ENCODE peak calls at places on chromosomes 12 and 14, in ten cellular contexts. V is breast epithelium, D is tibial nerve, F is A549, X is adrenal gland, T is mammary epithelial cell, R is right cardiac atrium, N is left lung, K is IMR-90, M is stomach. E is an unnamed sample. For H3K4me1, the result is how much of the 10 kb centered on the place peaks cover.

GRCh38 chr12:122422769-122423257 is 344 bp upstream of the CLIP1 start:
- DNase-seq in V (no peak), D (no peak), F (peak), X (peak), T (peak), R (peak), N (no peak), K (peak), M (no peak), E (peak)

GRCh38 chr12:28313631-28314030 is 123.4 kb downstream of the CCDC91 start:
- DNase-seq in V (no peak), D (no peak), F (no peak), X (no peak), T (peak), R (no peak), N (no peak), K (peak), M (no peak), E (no peak)

GRCh38 chr12:49364989-49365388 is 2.3 kb upstream of the SPATS2 start:
- DNase-seq in V (no peak), D (peak), F (no peak), X (no peak), T (peak), R (no peak), N (no peak), K (peak), M (no peak), E (no peak)

GRCh38 chr12:62533087-62533754 is 66.6 kb downstream of the MON2 start:
- DNase-seq in V (no peak), D (no peak), F (no peak), X (no peak), T (no peak), R (no peak), N (no peak), K (no peak), M (no peak), E (no peak)

GRCh38 chr12:12704593-12705230 is 8.7 kb upstream of the GPR19 start:
- DNase-seq in V (peak), D (peak), F (peak), X (peak), T (peak), R (peak), N (no peak), K (peak), M (peak), E (no peak)

GRCh38 chr12:2268478-2269286 is 215.9 kb downstream of the CACNA1C start:
- DNase-seq in V (no peak), D (no peak), F (no peak), X (no peak), T (peak), R (no peak), N (no peak), K (peak), M (no peak), E (no peak)

GRCh38 chr12:105820407-105821140 is 318.2 kb downstream of the NUAK1 start:
- DNase-seq in V (peak), D (peak), F (no peak), X (peak), T (peak), R (peak), N (no peak), K (peak), M (no peak), E (no peak)

GRCh38 chr12:74365178-74365964 is 172.3 kb upstream of the ATXN7L3B start:
- DNase-seq in V (no peak), D (no peak), F (peak), X (no peak), T (peak), R (no peak), N (no peak), K (peak), M (no peak), E (no peak)

GRCh38 chr12:54384591-54385041 is at the start of gene ZNF385A:
- DNase-seq in V (no peak), D (no peak), F (no peak), X (no peak), T (no peak), R (peak), N (no peak), K (no peak), M (no peak), E (peak)

GRCh38 chr12:95277139-95277538 is 59.5 kb downstream of the VEZT start:
- DNase-seq in V (no peak), D (no peak), F (no peak), X (no peak), T (peak), R (no peak), N (no peak), K (peak), M (no peak), E (no peak)

GRCh38 chr12:124625867-124626675 is 58.7 kb upstream of the NCOR2 start:
- DNase-seq in V (peak), D (peak), F (peak), X (peak), T (peak), R (peak), N (peak), K (peak), M (peak), E (peak)

GRCh38 chr12:4118601-4119156 is 154.9 kb upstream of the CCND2 start:
- DNase-seq in V (no peak), D (no peak), F (no peak), X (no peak), T (no peak), R (no peak), N (no peak), K (no peak), M (no peak), E (no peak)

GRCh38 chr12:98188649-98189048 is 326.7 kb upstream of the TMPO start:
- DNase-seq in V (no peak), D (no peak), F (no peak), X (no peak), T (no peak), R (no peak), N (no peak), K (no peak), M (no peak), E (no peak)

GRCh38 chr14:95162641-95163040 is 5.3 kb upstream of the DICER1 start:
- DNase-seq in V (no peak), D (no peak), F (no peak), X (no peak), T (no peak), R (no peak), N (no peak), K (no peak), M (no peak), E (no peak)

GRCh38 chr14:40346275-40346674 is 914.0 kb upstream of the FBXO33 start:
- DNase-seq in V (no peak), D (no peak), F (no peak), X (no peak), T (no peak), R (no peak), N (no peak), K (no peak), M (no peak), E (no peak)

GRCh38 chr12:3149505-3150307 is 72.5 kb downstream of the TSPAN9 start:
- DNase-seq in V (no peak), D (no peak), F (no peak), X (no peak), T (no peak), R (no peak), N (no peak), K (no peak), M (no peak), E (no peak)

GRCh38 chr14:47332939-47333338 is 342.5 kb downstream of the MDGA2 start:
- DNase-seq in V (no peak), D (no peak), F (no peak), X (no peak), T (no peak), R (no peak), N (no peak), K (no peak), M (no peak), E (no peak)

GRCh38 chr14:103239751-103240150 is 94.3 kb upstream of the EIF5 start:
- DNase-seq in V (no peak), D (no peak), F (no peak), X (no peak), T (no peak), R (no peak), N (no peak), K (no peak), M (no peak), E (no peak)

GRCh38 chr12:53733051-53733812 is 6.0 kb upstream of the CALCOCO1 start:
- DNase-seq in V (no peak), D (no peak), F (no peak), X (no peak), T (peak), R (no peak), N (no peak), K (peak), M (no peak), E (no peak)

GRCh38 chr12:77131977-77132490 is 66.7 kb upstream of the E2F7 start:
- DNase-seq in V (no peak), D (no peak), F (no peak), X (no peak), T (no peak), R (no peak), N (no peak), K (no peak), M (no peak), E (no peak)

GRCh38 chr14:71070169-71070568 is 162.9 kb downstream of the PCNX1 start:
- DNase-seq in V (no peak), D (no peak), F (peak), X (no peak), T (peak), R (no peak), N (no peak), K (peak), M (no peak), E (no peak)

GRCh38 chr12:66269757-66270383 is 32.4 kb upstream of the HELB start:
- DNase-seq in V (no peak), D (peak), F (peak), X (no peak), T (peak), R (peak), N (no peak), K (peak), M (no peak), E (no peak)

GRCh38 chr14:100645200-100645985 is 58.2 kb upstream of the BEGAIN start:
- DNase-seq in V (peak), D (peak), F (peak), X (peak), T (peak), R (peak), N (no peak), K (peak), M (peak), E (peak)

GRCh38 chr12:1630827-1631591 is 2.0 kb downstream of the WNT5B start:
- DNase-seq in V (no peak), D (peak), F (no peak), X (no peak), T (no peak), R (peak), N (no peak), K (peak), M (no peak), E (no peak)

GRCh38 chr12:32211769-32212156 is 105.1 kb downstream of the BICD1 start:
- DNase-seq in V (no peak), D (no peak), F (no peak), X (no peak), T (no peak), R (no peak), N (no peak), K (no peak), M (no peak), E (no peak)

GRCh38 chr14:102659797-102660196 is 67.3 kb downstream of the RCOR1 start:
- DNase-seq in V (no peak), D (no peak), F (peak), X (no peak), T (peak), R (no peak), N (no peak), K (peak), M (no peak), E (no peak)

GRCh38 chr12:71810905-71811304 is 28.7 kb upstream of the TBC1D15 start:
- DNase-seq in V (no peak), D (no peak), F (no peak), X (no peak), T (peak), R (no peak), N (no peak), K (no peak), M (no peak), E (no peak)

GRCh38 chr12:51890135-51890464 is 2.2 kb downstream of the ANKRD33 start:
- DNase-seq in V (no peak), D (no peak), F (no peak), X (no peak), T (no peak), R (peak), N (peak), K (no peak), M (no peak), E (no peak)

GRCh38 chr12:109092484-109093021 is 719 bp downstream of the ALKBH2 start:
- DNase-seq in V (no peak), D (no peak), F (no peak), X (no peak), T (peak), R (no peak), N (no peak), K (no peak), M (no peak), E (no peak)

GRCh38 chr12:110680032-110680431 is 8.9 kb downstream of the HVCN1 start:
- DNase-seq in V (no peak), D (no peak), F (no peak), X (no peak), T (peak), R (no peak), N (no peak), K (no peak), M (no peak), E (no peak)

GRCh38 chr14:56216631-56217379 is 98.6 kb downstream of the PELI2 start:
- DNase-seq in V (peak), D (peak), F (no peak), X (peak), T (no peak), R (peak), N (no peak), K (peak), M (peak), E (peak)
- H3K4me1 ChIP-seq in V (under half), D (under half), F (under half), X (under half), T (under half), R (under half), N (under half), K (under half), M (under half), E (under half)

GRCh38 chr12:6118891-6119568 is 5.4 kb downstream of the VWF start:
- DNase-seq in V (no peak), D (no peak), F (no peak), X (no peak), T (no peak), R (no peak), N (no peak), K (no peak), M (no peak), E (peak)
- H3K4me3 ChIP-seq in V (no peak), D (no peak), F (no peak), X (no peak), T (no peak), R (peak), N (no peak), K (no peak), M (no peak), E (no peak)

GRCh38 chr14:61648377-61648776 is 46.9 kb upstream of the HIF1A start:
- DNase-seq in V (no peak), D (no peak), F (no peak), X (no peak), T (no peak), R (no peak), N (no peak), K (no peak), M (no peak), E (no peak)

GRCh38 chr14:61645247-61645646 is 50.1 kb upstream of the HIF1A start:
- DNase-seq in V (no peak), D (no peak), F (no peak), X (no peak), T (no peak), R (no peak), N (no peak), K (no peak), M (no peak), E (no peak)

GRCh38 chr14:61646366-61647101 is 48.8 kb upstream of the HIF1A start:
- DNase-seq in V (no peak), D (no peak), F (no peak), X (no peak), T (peak), R (no peak), N (no peak), K (no peak), M (no peak), E (no peak)

GRCh38 chr14:61649283-61649682 is 46.0 kb upstream of the HIF1A start:
- DNase-seq in V (no peak), D (no peak), F (no peak), X (no peak), T (no peak), R (no peak), N (no peak), K (no peak), M (no peak), E (no peak)

DNA sequence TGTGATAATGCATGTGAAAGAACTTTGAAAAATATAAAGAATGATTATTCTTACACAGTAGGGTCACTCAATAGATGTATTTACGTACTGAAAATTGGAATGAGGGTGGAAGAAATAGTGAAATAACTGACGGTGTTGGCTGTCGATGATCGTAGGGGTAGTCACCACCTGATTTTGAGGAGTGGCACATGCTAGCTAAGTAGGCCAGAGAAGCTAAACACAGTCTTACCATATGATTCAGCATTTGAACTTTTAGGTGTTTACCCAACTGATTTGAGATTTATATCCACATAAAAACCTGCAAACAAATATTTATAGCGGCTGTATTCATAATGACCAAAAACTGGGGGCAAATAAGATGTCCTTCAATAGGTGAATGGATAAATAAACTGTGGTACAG is 47.6 kb upstream of the HIF1A start:
- DNase-seq in V (no peak), D (no peak), F (no peak), X (no peak), T (peak), R (no peak), N (no peak), K (no peak), M (no peak), E (no peak)
- H3K27ac ChIP-seq in V (no peak), D (no peak), F (no peak), X (no peak), T (no peak), R (no peak), N (no peak), K (no peak), M (no peak), E (no peak)

DNA sequence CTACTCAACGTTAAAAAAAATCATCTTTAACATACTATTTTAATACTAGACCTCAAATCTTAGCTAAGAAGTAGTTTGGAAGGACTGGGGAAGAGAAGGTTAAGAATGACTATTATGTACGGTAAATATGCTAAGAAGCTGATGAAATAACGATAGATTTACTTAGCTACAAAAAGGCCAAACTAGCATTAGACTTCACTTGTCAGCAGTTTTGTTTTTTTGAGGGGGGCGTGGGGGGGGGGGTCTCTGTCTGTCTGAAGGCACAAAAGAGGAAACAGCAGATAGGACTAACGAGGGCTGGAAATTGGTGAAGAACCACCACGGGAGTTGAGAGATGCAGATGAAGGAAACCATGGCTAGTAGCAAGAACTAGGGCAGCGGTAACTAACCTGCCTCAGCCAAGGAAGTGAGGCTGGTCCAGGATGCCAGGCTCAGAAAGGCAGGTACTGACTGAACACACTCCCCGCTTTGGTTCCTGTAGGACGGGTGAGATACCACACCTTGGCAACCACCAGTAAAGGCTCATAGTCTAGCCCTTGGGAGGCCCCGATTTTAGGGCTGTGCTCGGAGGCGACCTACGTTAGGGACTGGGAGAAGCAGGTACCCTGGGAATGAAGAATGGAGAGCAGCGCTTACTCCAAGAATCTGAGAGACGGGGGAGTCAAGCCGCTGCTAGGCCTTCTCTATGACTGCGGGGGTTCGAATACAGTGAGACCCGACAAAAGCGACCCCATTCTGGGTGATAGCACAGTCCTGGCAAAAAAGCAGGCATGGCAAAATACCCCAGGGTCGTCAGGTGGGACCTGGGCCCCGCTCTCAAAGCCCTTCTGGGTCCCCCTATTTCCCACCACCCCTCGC is 675 bp downstream of the NEDD8 start:
- DNase-seq in V (no peak), D (no peak), F (no peak), X (no peak), T (peak), R (no peak), N (no peak), K (no peak), M (no peak), E (no peak)
- H3K4me1 ChIP-seq in V (under half), D (under half), F (under half), X (under half), T (under half), R (under half), N (under half), K (under half), M (under half), E (under half)

GRCh38 chr14:24219080-24219479 is 3.2 kb upstream of the MDP1 start:
- DNase-seq in V (no peak), D (no peak), F (no peak), X (no peak), T (no peak), R (no peak), N (no peak), K (no peak), M (no peak), E (no peak)

GRCh38 chr14:24213866-24214652 is 771 bp upstream of the CHMP4A start:
- DNase-seq in V (no peak), D (no peak), F (no peak), X (no peak), T (no peak), R (no peak), N (no peak), K (no peak), M (no peak), E (no peak)

GRCh38 chr14:24212924-24213865 is at the start of gene CHMP4A:
- DNase-seq in V (peak), D (peak), F (peak), X (peak), T (peak), R (peak), N (peak), K (peak), M (peak), E (peak)

GRCh38 chr14:24215495-24216344 is at the start of gene MDP1:
- DNase-seq in V (peak), D (peak), F (peak), X (peak), T (peak), R (peak), N (peak), K (peak), M (peak), E (peak)

DNA sequence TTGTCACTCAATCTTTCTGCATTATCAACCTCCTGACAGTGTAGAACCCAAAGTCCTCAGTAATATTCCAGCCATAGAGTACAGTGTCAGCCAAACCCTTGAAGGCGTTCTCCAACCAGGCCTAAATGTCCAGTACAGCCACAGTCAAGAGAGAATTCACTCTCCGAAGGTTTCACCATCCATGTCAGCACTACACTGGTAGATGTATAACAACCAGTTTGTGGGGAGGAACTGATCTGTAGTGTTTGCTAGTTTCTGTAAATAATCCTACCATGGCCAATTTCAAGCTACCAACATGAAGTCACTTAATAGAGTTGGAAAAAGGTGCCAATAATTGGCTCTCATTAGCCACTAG is 456 bp upstream of the MDP1 start:
- DNase-seq in V (no peak), D (no peak), F (no peak), X (no peak), T (no peak), R (no peak), N (no peak), K (no peak), M (no peak), E (no peak)
- H3K4me3 ChIP-seq in V (no peak), D (no peak), F (peak), X (no peak), T (no peak), R (no peak), N (no peak), K (no peak), M (no peak), E (no peak)

E was measured in aorta.